ENCODE peak calls at places on chromosomes 13 and 19, in eight cellular contexts. One of them, this sample, is unnamed.
A peak's percentile ranks its signal among the peaks of the same experiment; 100 is the strongest.

GRCh38 chr19:10927691-10928562 is 512 bp downstream of the YIPF2 start:
- DNase-seq in HCT116: no peak
- DNase-seq in IMR-90: no peak
- DNase-seq in A549: no peak
- DNase-seq in testis: no peak
- DNase-seq in heart left ventricle: no peak
- DNase-seq in suprapubic skin: no peak
- DNase-seq in transverse colon: no peak
- DNase-seq in this sample: no peak

GRCh38 chr13:43113603-43114002 is 90.2 kb downstream of the DNAJC15 start:
- DNase-seq in heart left ventricle: no peak
- DNase-seq in A549: no peak
- DNase-seq in HCT116: no peak
- DNase-seq in IMR-90: peak; percentile 70
- DNase-seq in testis: no peak
- DNase-seq in suprapubic skin: no peak
- DNase-seq in transverse colon: no peak
- DNase-seq in this sample: no peak

GRCh38 chr13:50788551-50788950 is 54.9 kb downstream of the DLEU7 start:
- DNase-seq in transverse colon: no peak
- DNase-seq in IMR-90: peak; percentile 2
- DNase-seq in suprapubic skin: no peak
- DNase-seq in heart left ventricle: no peak
- DNase-seq in testis: no peak
- DNase-seq in A549: no peak
- DNase-seq in HCT116: no peak
- DNase-seq in this sample: no peak

GRCh38 chr13:34756572-34756971 is 185.5 kb upstream of the NBEA start:
- DNase-seq in HCT116: no peak
- DNase-seq in IMR-90: no peak
- DNase-seq in transverse colon: no peak
- DNase-seq in suprapubic skin: no peak
- DNase-seq in testis: no peak
- DNase-seq in heart left ventricle: no peak
- DNase-seq in A549: no peak
- DNase-seq in this sample: no peak

GRCh38 chr13:48497669-48498068 is 35.2 kb downstream of the RCBTB2 start:
- DNase-seq in heart left ventricle: no peak
- DNase-seq in IMR-90: no peak
- DNase-seq in testis: no peak
- DNase-seq in transverse colon: no peak
- DNase-seq in suprapubic skin: no peak
- DNase-seq in A549: no peak
- DNase-seq in HCT116: no peak
- DNase-seq in this sample: no peak

GRCh38 chr13:19573072-19573716 is 11.9 kb upstream of the TPTE2 start:
- DNase-seq in testis: no peak
- DNase-seq in suprapubic skin: no peak
- DNase-seq in heart left ventricle: no peak
- DNase-seq in IMR-90: no peak
- DNase-seq in HCT116: no peak
- DNase-seq in transverse colon: no peak
- DNase-seq in A549: no peak
- DNase-seq in this sample: no peak

GRCh38 chr13:95641291-95641811 is 3.2 kb downstream of the DZIP1 start:
- DNase-seq in IMR-90: peak; percentile 27
- DNase-seq in heart left ventricle: peak; percentile 34
- DNase-seq in transverse colon: peak; percentile 10
- DNase-seq in suprapubic skin: no peak
- DNase-seq in testis: peak; percentile 49
- DNase-seq in HCT116: no peak
- DNase-seq in A549: no peak
- DNase-seq in this sample: no peak

GRCh38 chr19:30208661-30209060 is 163.5 kb upstream of the ZNF536 start:
- DNase-seq in heart left ventricle: no peak
- DNase-seq in IMR-90: no peak
- DNase-seq in A549: no peak
- DNase-seq in testis: no peak
- DNase-seq in transverse colon: no peak
- DNase-seq in suprapubic skin: no peak
- DNase-seq in HCT116: no peak
- DNase-seq in this sample: no peak

GRCh38 chr13:79317856-79318255 is 88.2 kb downstream of the RBM26 start:
- DNase-seq in suprapubic skin: no peak
- DNase-seq in IMR-90: no peak
- DNase-seq in HCT116: no peak
- DNase-seq in A549: no peak
- DNase-seq in testis: no peak
- DNase-seq in transverse colon: no peak
- DNase-seq in heart left ventricle: no peak
- DNase-seq in this sample: no peak

GRCh38 chr13:40189426-40189825 is 477.0 kb downstream of the FOXO1 start:
- DNase-seq in heart left ventricle: no peak
- DNase-seq in suprapubic skin: no peak
- DNase-seq in A549: no peak
- DNase-seq in IMR-90: no peak
- DNase-seq in HCT116: no peak
- DNase-seq in transverse colon: no peak
- DNase-seq in testis: no peak
- DNase-seq in this sample: no peak
- H3K4me1 ChIP-seq in heart left ventricle: peaks cover 44% of the 10 kb centered on the region
- H3K4me1 ChIP-seq in suprapubic skin: peaks cover 64% of the 10 kb centered on the region
- H3K4me1 ChIP-seq in A549: peaks cover 8% of the 10 kb centered on the region
- H3K4me1 ChIP-seq in IMR-90: no peaks in the 10 kb centered on the region
- H3K4me1 ChIP-seq in HCT116: no peaks in the 10 kb centered on the region
- H3K4me1 ChIP-seq in transverse colon: peaks cover 10% of the 10 kb centered on the region
- H3K4me1 ChIP-seq in testis: peaks cover 33% of the 10 kb centered on the region
- H3K4me1 ChIP-seq in this sample: peaks cover 16% of the 10 kb centered on the region

DNA sequence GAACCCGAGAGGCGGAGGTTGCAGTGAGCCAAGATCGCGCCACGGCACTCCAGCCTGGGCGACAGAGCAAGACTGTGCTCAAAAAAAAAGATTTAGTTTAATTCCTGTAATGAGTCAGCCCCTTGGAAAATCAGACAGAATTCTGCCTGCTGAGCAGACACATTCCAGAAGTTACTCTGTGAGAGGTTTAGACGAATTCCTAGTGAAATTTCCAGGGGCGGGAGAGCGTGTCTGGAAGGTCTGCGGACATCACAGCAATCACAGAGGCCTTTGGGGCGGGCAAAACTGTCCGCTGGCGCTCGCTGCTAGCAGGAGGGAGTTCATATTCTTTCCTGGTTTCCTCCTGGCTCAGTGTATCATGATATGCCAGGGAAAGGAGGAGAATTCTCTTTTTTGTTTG is 17.5 kb downstream of the MISP start:
- DNase-seq in A549: no peak
- DNase-seq in testis: no peak
- DNase-seq in HCT116: no peak
- DNase-seq in transverse colon: no peak
- DNase-seq in heart left ventricle: no peak
- DNase-seq in IMR-90: peak; percentile 83
- DNase-seq in suprapubic skin: no peak
- DNase-seq in this sample: no peak
- H3K27ac ChIP-seq in A549: peak overlapping the region; percentile 68
- H3K27ac ChIP-seq in testis: no peak overlapping the region
- H3K27ac ChIP-seq in HCT116: no peak overlapping the region
- H3K27ac ChIP-seq in transverse colon: peak overlapping the region; percentile 21
- H3K27ac ChIP-seq in heart left ventricle: no peak overlapping the region
- H3K27ac ChIP-seq in IMR-90: no peak overlapping the region
- H3K27ac ChIP-seq in suprapubic skin: no peak overlapping the region
- H3K27ac ChIP-seq in this sample: no peak overlapping the region

GRCh38 chr19:48325265-48325910 is at the start of gene EMP3:
- DNase-seq in A549: peak; percentile 93
- DNase-seq in suprapubic skin: peak; percentile 92
- DNase-seq in heart left ventricle: peak; percentile 86
- DNase-seq in testis: peak; percentile 90
- DNase-seq in HCT116: peak; percentile 63
- DNase-seq in transverse colon: peak; percentile 86
- DNase-seq in IMR-90: peak; percentile 92
- DNase-seq in this sample: peak; percentile 74
- TF ChIP-seq POLR2A in A549: peak; percentile 52
- TF ChIP-seq POLR2A in suprapubic skin: no peak
- TF ChIP-seq POLR2A in heart left ventricle: peak; percentile 72
- TF ChIP-seq POLR2A in testis: no peak
- TF ChIP-seq POLR2A in HCT116: peak; percentile 81
- TF ChIP-seq POLR2A in transverse colon: peak; percentile 77
- TF ChIP-seq POLR2A in IMR-90: peak; percentile 94
- TF ChIP-seq POLR2A in this sample: peak; percentile 23

GRCh38 chr13:41465215-41465907 is 8.0 kb downstream of the RGCC start:
- DNase-seq in IMR-90: peak; percentile 94
- DNase-seq in transverse colon: peak; percentile 70
- DNase-seq in HCT116: no peak
- DNase-seq in heart left ventricle: peak; percentile 72
- DNase-seq in suprapubic skin: no peak
- DNase-seq in A549: no peak
- DNase-seq in testis: peak; percentile 46
- DNase-seq in this sample: no peak

GRCh38 chr13:41467546-41467945 is 10.2 kb downstream of the RGCC start:
- DNase-seq in suprapubic skin: no peak
- DNase-seq in HCT116: no peak
- DNase-seq in testis: no peak
- DNase-seq in transverse colon: no peak
- DNase-seq in IMR-90: no peak
- DNase-seq in heart left ventricle: no peak
- DNase-seq in A549: no peak
- DNase-seq in this sample: no peak

GRCh38 chr13:41468631-41469030 is 11.3 kb downstream of the RGCC start:
- DNase-seq in testis: no peak
- DNase-seq in A549: no peak
- DNase-seq in suprapubic skin: no peak
- DNase-seq in heart left ventricle: no peak
- DNase-seq in HCT116: no peak
- DNase-seq in transverse colon: no peak
- DNase-seq in IMR-90: no peak
- DNase-seq in this sample: no peak

GRCh38 chr13:41463823-41464602 is 6.7 kb downstream of the RGCC start:
- DNase-seq in testis: no peak
- DNase-seq in heart left ventricle: no peak
- DNase-seq in transverse colon: peak; percentile 20
- DNase-seq in IMR-90: no peak
- DNase-seq in suprapubic skin: no peak
- DNase-seq in HCT116: no peak
- DNase-seq in A549: no peak
- DNase-seq in this sample: no peak

GRCh38 chr13:41465965-41466364 is 8.6 kb downstream of the RGCC start:
- DNase-seq in A549: no peak
- DNase-seq in testis: no peak
- DNase-seq in transverse colon: no peak
- DNase-seq in IMR-90: no peak
- DNase-seq in suprapubic skin: no peak
- DNase-seq in heart left ventricle: no peak
- DNase-seq in HCT116: no peak
- DNase-seq in this sample: no peak
- H3K4me1 ChIP-seq in A549: no peaks in the 10 kb centered on the region
- H3K4me1 ChIP-seq in testis: no peaks in the 10 kb centered on the region
- H3K4me1 ChIP-seq in transverse colon: peaks cover 4% of the 10 kb centered on the region
- H3K4me1 ChIP-seq in IMR-90: peaks cover 17% of the 10 kb centered on the region
- H3K4me1 ChIP-seq in suprapubic skin: peaks cover 45% of the 10 kb centered on the region
- H3K4me1 ChIP-seq in heart left ventricle: peaks cover 35% of the 10 kb centered on the region
- H3K4me1 ChIP-seq in HCT116: no peaks in the 10 kb centered on the region
- H3K4me1 ChIP-seq in this sample: no peaks in the 10 kb centered on the region

GRCh38 chr19:6709549-6709948 is 10.9 kb downstream of the C3 start:
- DNase-seq in suprapubic skin: no peak
- DNase-seq in heart left ventricle: no peak
- DNase-seq in A549: no peak
- DNase-seq in IMR-90: no peak
- DNase-seq in HCT116: no peak
- DNase-seq in transverse colon: no peak
- DNase-seq in testis: no peak
- DNase-seq in this sample: no peak
- H3K27ac ChIP-seq in suprapubic skin: no peak overlapping the region
- H3K27ac ChIP-seq in heart left ventricle: no peak overlapping the region
- H3K27ac ChIP-seq in A549: no peak overlapping the region
- H3K27ac ChIP-seq in IMR-90: no peak overlapping the region
- H3K27ac ChIP-seq in HCT116: no peak overlapping the region
- H3K27ac ChIP-seq in transverse colon: no peak overlapping the region
- H3K27ac ChIP-seq in testis: no peak overlapping the region
- H3K27ac ChIP-seq in this sample: no peak overlapping the region

GRCh38 chr19:13162749-13163608 is 12.8 kb downstream of the IER2 start:
- DNase-seq in A549: no peak
- DNase-seq in HCT116: peak; percentile 99
- DNase-seq in testis: peak; percentile 95
- DNase-seq in IMR-90: peak; percentile 97
- DNase-seq in suprapubic skin: peak; percentile 99
- DNase-seq in transverse colon: peak; percentile 99
- DNase-seq in heart left ventricle: peak; percentile 99
- DNase-seq in this sample: peak; percentile 99
- TF ChIP-seq POLR2A in A549: peak; percentile 33
- TF ChIP-seq POLR2A in HCT116: peak; percentile 42
- TF ChIP-seq POLR2A in testis: peak; percentile 9
- TF ChIP-seq POLR2A in IMR-90: peak; percentile 21
- TF ChIP-seq POLR2A in suprapubic skin: no peak
- TF ChIP-seq POLR2A in transverse colon: peak; percentile 64
- TF ChIP-seq POLR2A in heart left ventricle: peak; percentile 75
- TF ChIP-seq POLR2A in this sample: no peak

This sample was measured in breast epithelium.